ENCODE peak calls at places on chromosome 14, in five cellular contexts. L is fibroblast of the aortic adventitia; U is dorsolateral prefrontal cortex; G is iPS DF 6.9; M is CD8-positive, alpha-beta memory T cell. N is an unnamed sample.

GRCh38 chr14:98724734-98725133 is 547.3 kb downstream of the BCL11B start:
- DNase-seq in L (no peak), U (no peak), G (no peak), M (no peak), N (no peak)

GRCh38 chr14:103551338-103551762 is 11.1 kb downstream of the BAG5 start:
- DNase-seq in L (no peak), U (no peak), G (no peak), M (no peak), N (no peak)

GRCh38 chr14:77603654-77604270 is 12.7 kb downstream of the SPTLC2 start:
- DNase-seq in L (no peak), U (peak), G (no peak), M (no peak), N (no peak)

GRCh38 chr14:72104011-72104613 is 171.9 kb downstream of the RGS6 start:
- DNase-seq in L (no peak), U (no peak), G (peak), M (peak), N (peak)

GRCh38 chr14:95281560-95282176 is 38.0 kb downstream of the CLMN start:
- DNase-seq in L (no peak), U (no peak), G (no peak), M (no peak), N (no peak)

GRCh38 chr14:47208434-47208833 is 467.0 kb downstream of the MDGA2 start:
- DNase-seq in L (no peak), U (no peak), G (no peak), M (no peak), N (no peak)

GRCh38 chr14:103623883-103624482 is 5.0 kb upstream of the KLC1 start:
- DNase-seq in L (no peak), U (no peak), G (no peak), M (no peak), N (no peak)

GRCh38 chr14:60658909-60659585 is 9.8 kb upstream of the SIX1 start:
- DNase-seq in L (no peak), U (no peak), G (no peak), M (no peak), N (no peak)

DNA sequence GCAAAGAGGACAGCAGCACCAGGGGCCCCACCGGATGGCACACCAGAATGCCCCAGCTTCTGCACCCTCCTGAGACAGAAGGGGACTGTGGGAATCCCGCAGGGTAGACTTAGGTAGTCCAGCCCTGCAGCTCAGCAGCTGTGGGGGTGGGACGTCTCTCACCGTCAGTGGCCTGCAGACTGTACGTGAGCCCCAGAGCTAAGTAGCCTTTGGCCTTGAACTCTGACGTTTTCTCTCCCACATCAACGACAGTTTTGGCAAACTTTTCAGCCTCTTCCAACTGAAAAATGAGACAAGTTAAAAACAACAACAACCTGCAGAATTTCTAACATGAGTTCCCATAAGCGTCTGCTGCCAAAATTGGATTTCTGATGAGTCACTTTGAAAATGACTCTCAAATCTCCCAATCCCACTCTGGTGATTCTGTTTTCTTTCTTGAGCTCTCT is 161.4 kb downstream of the TTC7B start:
- DNase-seq in L (peak), U (no peak), G (no peak), M (no peak), N (peak)
- H3K4me3 ChIP-seq in L (no peak), U (no peak), G (no peak), M (no peak), N (no peak)

GRCh38 chr14:79165460-79166080 is 995.4 kb downstream of the NRXN3 start:
- DNase-seq in L (no peak), U (no peak), G (no peak), M (no peak), N (no peak)

GRCh38 chr14:79161576-79161975 is 991.4 kb downstream of the NRXN3 start:
- DNase-seq in L (peak), U (no peak), G (peak), M (no peak), N (peak)

GRCh38 chr14:79166171-79166570 is 996.0 kb downstream of the NRXN3 start:
- DNase-seq in L (no peak), U (no peak), G (no peak), M (no peak), N (no peak)

GRCh38 chr14:79157369-79157768 is 987.2 kb downstream of the NRXN3 start:
- DNase-seq in L (no peak), U (no peak), G (no peak), M (no peak), N (no peak)

GRCh38 chr14:79162833-79163232 is 992.7 kb downstream of the NRXN3 start:
- DNase-seq in L (no peak), U (no peak), G (no peak), M (no peak), N (no peak)
- H3K4me3 ChIP-seq in L (no peak), U (no peak), G (no peak), M (no peak), N (no peak)

GRCh38 chr14:53306926-53307325 is 153.8 kb upstream of the DDHD1 start:
- DNase-seq in L (peak), U (peak), G (no peak), M (no peak), N (peak)
- H3K4me3 ChIP-seq in L (no peak), U (peak), G (no peak), M (no peak), N (no peak)

DNA sequence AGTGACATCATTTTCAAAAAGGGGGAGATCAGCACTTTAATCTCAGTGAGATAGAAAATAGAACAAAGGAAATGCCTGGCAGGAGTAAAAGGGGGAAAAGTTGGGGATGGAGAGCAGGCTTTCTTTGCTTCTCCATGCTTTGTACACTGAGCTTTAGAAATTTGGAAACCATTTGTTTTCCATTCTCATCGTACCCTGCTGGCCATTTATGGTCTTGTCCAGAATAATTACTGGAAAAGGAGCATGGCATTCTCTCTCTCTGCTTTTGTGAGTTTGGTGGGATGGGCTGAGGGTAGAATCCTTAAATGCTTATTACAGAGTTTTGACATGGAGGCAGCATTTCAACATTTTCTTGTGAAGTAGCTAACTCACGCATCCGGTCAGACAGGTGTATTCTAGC is 104.4 kb upstream of the FLRT2 start:
- DNase-seq in L (no peak), U (no peak), G (no peak), M (no peak), N (no peak)
- H3K4me3 ChIP-seq in L (no peak), U (no peak), G (no peak), M (no peak), N (no peak)

GRCh38 chr14:90399541-90400444 is 3.0 kb downstream of the CALM1 start:
- DNase-seq in L (peak), U (peak), G (no peak), M (peak), N (peak)
- H3K4me3 ChIP-seq in L (peak), U (peak), G (no peak), M (peak), N (peak)

GRCh38 chr14:24267516-24267915 is 3.9 kb downstream of the RABGGTA start:
- DNase-seq in L (no peak), U (no peak), G (no peak), M (no peak), N (no peak)

GRCh38 chr14:24270537-24271133 is 762 bp downstream of the RABGGTA start:
- DNase-seq in L (no peak), U (no peak), G (no peak), M (no peak), N (no peak)

GRCh38 chr14:24268225-24268624 is 3.2 kb downstream of the RABGGTA start:
- DNase-seq in L (no peak), U (no peak), G (no peak), M (no peak), N (no peak)

GRCh38 chr14:24269910-24270536 is 1.4 kb downstream of the RABGGTA start:
- DNase-seq in L (no peak), U (no peak), G (no peak), M (no peak), N (no peak)

DNA sequence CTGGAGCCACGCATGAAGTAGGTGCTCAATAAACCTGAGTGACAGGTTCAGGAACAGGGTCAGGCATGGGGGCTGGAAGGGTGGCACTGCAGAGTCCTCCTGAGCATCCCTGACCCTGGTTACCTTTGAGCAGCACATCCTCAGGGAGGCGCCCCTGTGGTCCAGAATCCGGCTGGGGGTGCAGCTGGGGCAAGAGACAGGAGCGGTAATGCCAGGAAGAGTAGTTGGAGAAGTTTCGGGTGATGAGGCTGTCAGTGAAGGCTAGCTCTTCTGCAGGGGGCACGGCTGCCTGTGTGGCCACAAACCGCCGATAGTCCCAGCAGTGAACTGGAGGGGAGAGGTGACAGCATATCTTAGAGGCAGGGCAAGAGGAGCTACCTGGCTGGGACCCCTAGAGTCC is 2.0 kb downstream of the RABGGTA start:
- DNase-seq in L (no peak), U (no peak), G (no peak), M (no peak), N (no peak)
- H3K4me3 ChIP-seq in L (no peak), U (no peak), G (no peak), M (no peak), N (no peak)

GRCh38 chr14:20989464-20989786 is 355 bp upstream of the METTL17 start:
- DNase-seq in L (no peak), U (no peak), G (no peak), M (no peak), N (no peak)
- H3K4me3 ChIP-seq in L (peak), U (peak), G (no peak), M (peak), N (peak)

GRCh38 chr14:68816943-68817430 is 24.1 kb upstream of the ZFP36L1 start:
- DNase-seq in L (no peak), U (no peak), G (no peak), M (no peak), N (no peak)

GRCh38 chr14:68816183-68816942 is 23.5 kb upstream of the ZFP36L1 start:
- DNase-seq in L (peak), U (peak), G (no peak), M (peak), N (peak)

GRCh38 chr14:68814376-68815287 is 21.8 kb upstream of the ZFP36L1 start:
- DNase-seq in L (peak), U (no peak), G (no peak), M (peak), N (no peak)

GRCh38 chr14:68817513-68818212 is 24.8 kb upstream of the ZFP36L1 start:
- DNase-seq in L (no peak), U (no peak), G (no peak), M (no peak), N (no peak)

GRCh38 chr14:68815288-68816182 is 22.7 kb upstream of the ZFP36L1 start:
- DNase-seq in L (peak), U (no peak), G (no peak), M (no peak), N (no peak)
- H3K4me3 ChIP-seq in L (peak), U (peak), G (no peak), M (peak), N (peak)

GRCh38 chr14:33968722-33969121 is 17.8 kb upstream of the EGLN3 start:
- DNase-seq in L (no peak), U (no peak), G (no peak), M (no peak), N (no peak)

GRCh38 chr14:33967138-33967537 is 16.3 kb upstream of the EGLN3 start:
- DNase-seq in L (no peak), U (no peak), G (no peak), M (no peak), N (peak)

GRCh38 chr14:33972522-33973162 is 21.8 kb upstream of the EGLN3 start:
- DNase-seq in L (no peak), U (no peak), G (no peak), M (no peak), N (no peak)
- H3K4me3 ChIP-seq in L (no peak), U (no peak), G (no peak), M (no peak), N (no peak)